ENCODE peak calls at places on chromosomes 11 and 22, in ten cellular contexts. One of them, this sample, is unnamed.
A peak's percentile ranks its signal among the peaks of the same experiment; 100 is the strongest.

GRCh38 chr22:28051787-28052356 is 132.8 kb upstream of the PITPNB start:
- DNase-seq in NCI-H748 treated with DMSO at 0.1 percent for 48 hours: peak; percentile 36
- DNase-seq in A549: peak; percentile 21
- DNase-seq in ACHN: peak; percentile 53
- DNase-seq in Calu3: peak; percentile 77
- DNase-seq in NCI-H345: peak; percentile 25
- DNase-seq in HuH-7: peak; percentile 35
- DNase-seq in anterior cingulate cortex: peak; percentile 11
- DNase-seq in iPS-NIHi11: peak; percentile 67
- DNase-seq in SK-MEL-5: peak; percentile 84
- DNase-seq in this sample: peak; percentile 48

GRCh38 chr11:48000432-48000831 is 20.1 kb downstream of the PTPRJ start:
- DNase-seq in NCI-H748 treated with DMSO at 0.1 percent for 48 hours: no peak
- DNase-seq in A549: no peak
- DNase-seq in ACHN: no peak
- DNase-seq in Calu3: no peak
- DNase-seq in NCI-H345: no peak
- DNase-seq in HuH-7: no peak
- DNase-seq in anterior cingulate cortex: no peak
- DNase-seq in iPS-NIHi11: no peak
- DNase-seq in SK-MEL-5: no peak
- DNase-seq in this sample: no peak

GRCh38 chr22:44271010-44271500 is 41.7 kb downstream of the SHISAL1 start:
- DNase-seq in NCI-H748 treated with DMSO at 0.1 percent for 48 hours: no peak
- DNase-seq in A549: no peak
- DNase-seq in ACHN: no peak
- DNase-seq in Calu3: no peak
- DNase-seq in NCI-H345: no peak
- DNase-seq in HuH-7: no peak
- DNase-seq in anterior cingulate cortex: no peak
- DNase-seq in iPS-NIHi11: no peak
- DNase-seq in SK-MEL-5: no peak
- DNase-seq in this sample: no peak

GRCh38 chr22:37146507-37147180 is 3.1 kb downstream of the IL2RB start:
- DNase-seq in NCI-H748 treated with DMSO at 0.1 percent for 48 hours: no peak
- DNase-seq in A549: no peak
- DNase-seq in ACHN: no peak
- DNase-seq in Calu3: no peak
- DNase-seq in NCI-H345: no peak
- DNase-seq in HuH-7: no peak
- DNase-seq in anterior cingulate cortex: no peak
- DNase-seq in iPS-NIHi11: no peak
- DNase-seq in SK-MEL-5: no peak
- DNase-seq in this sample: no peak

GRCh38 chr11:2534957-2535672 is 90.3 kb downstream of the KCNQ1 start:
- DNase-seq in NCI-H748 treated with DMSO at 0.1 percent for 48 hours: no peak
- DNase-seq in A549: no peak
- DNase-seq in ACHN: no peak
- DNase-seq in Calu3: no peak
- DNase-seq in NCI-H345: no peak
- DNase-seq in HuH-7: no peak
- DNase-seq in anterior cingulate cortex: no peak
- DNase-seq in iPS-NIHi11: no peak
- DNase-seq in SK-MEL-5: no peak
- DNase-seq in this sample: no peak

GRCh38 chr11:132220464-132220863 is 850.0 kb downstream of the NTM start:
- DNase-seq in NCI-H748 treated with DMSO at 0.1 percent for 48 hours: no peak
- DNase-seq in A549: no peak
- DNase-seq in ACHN: no peak
- DNase-seq in Calu3: no peak
- DNase-seq in NCI-H345: no peak
- DNase-seq in HuH-7: no peak
- DNase-seq in anterior cingulate cortex: no peak
- DNase-seq in iPS-NIHi11: no peak
- DNase-seq in SK-MEL-5: no peak
- DNase-seq in this sample: no peak

GRCh38 chr11:69563946-69564780 is 76.8 kb upstream of the CCND1 start:
- DNase-seq in NCI-H748 treated with DMSO at 0.1 percent for 48 hours: no peak
- DNase-seq in A549: no peak
- DNase-seq in ACHN: no peak
- DNase-seq in Calu3: no peak
- DNase-seq in NCI-H345: no peak
- DNase-seq in HuH-7: no peak
- DNase-seq in anterior cingulate cortex: no peak
- DNase-seq in iPS-NIHi11: no peak
- DNase-seq in SK-MEL-5: peak; percentile 71
- DNase-seq in this sample: peak; percentile 65

GRCh38 chr22:40029189-40029890 is 34.6 kb downstream of the FAM83F start:
- DNase-seq in NCI-H748 treated with DMSO at 0.1 percent for 48 hours: no peak
- DNase-seq in A549: no peak
- DNase-seq in ACHN: no peak
- DNase-seq in Calu3: no peak
- DNase-seq in NCI-H345: no peak
- DNase-seq in HuH-7: no peak
- DNase-seq in anterior cingulate cortex: no peak
- DNase-seq in iPS-NIHi11: no peak
- DNase-seq in SK-MEL-5: no peak
- DNase-seq in this sample: no peak

GRCh38 chr11:109796253-109796652 is 296.9 kb upstream of the ZC3H12C start:
- DNase-seq in NCI-H748 treated with DMSO at 0.1 percent for 48 hours: no peak
- DNase-seq in A549: no peak
- DNase-seq in ACHN: no peak
- DNase-seq in Calu3: no peak
- DNase-seq in NCI-H345: no peak
- DNase-seq in HuH-7: no peak
- DNase-seq in anterior cingulate cortex: no peak
- DNase-seq in iPS-NIHi11: no peak
- DNase-seq in SK-MEL-5: no peak
- DNase-seq in this sample: no peak

GRCh38 chr11:32586576-32587190 is 3.1 kb downstream of the EIF3M start:
- DNase-seq in NCI-H748 treated with DMSO at 0.1 percent for 48 hours: no peak
- DNase-seq in A549: peak; percentile 55
- DNase-seq in ACHN: peak; percentile 56
- DNase-seq in Calu3: peak; percentile 24
- DNase-seq in NCI-H345: no peak
- DNase-seq in HuH-7: peak; percentile 12
- DNase-seq in anterior cingulate cortex: no peak
- DNase-seq in iPS-NIHi11: peak; percentile 8
- DNase-seq in SK-MEL-5: peak; percentile 72
- DNase-seq in this sample: no peak

GRCh38 chr11:126842038-126842437 is 158.5 kb downstream of the KIRREL3 start:
- DNase-seq in NCI-H748 treated with DMSO at 0.1 percent for 48 hours: no peak
- DNase-seq in A549: no peak
- DNase-seq in ACHN: peak; percentile 42
- DNase-seq in Calu3: no peak
- DNase-seq in NCI-H345: no peak
- DNase-seq in HuH-7: no peak
- DNase-seq in anterior cingulate cortex: no peak
- DNase-seq in iPS-NIHi11: no peak
- DNase-seq in SK-MEL-5: no peak
- DNase-seq in this sample: no peak

GRCh38 chr11:72378704-72379383 is 55.5 kb downstream of the CLPB start:
- DNase-seq in NCI-H748 treated with DMSO at 0.1 percent for 48 hours: no peak
- DNase-seq in A549: no peak
- DNase-seq in ACHN: no peak
- DNase-seq in Calu3: no peak
- DNase-seq in NCI-H345: no peak
- DNase-seq in HuH-7: no peak
- DNase-seq in anterior cingulate cortex: no peak
- DNase-seq in iPS-NIHi11: no peak
- DNase-seq in SK-MEL-5: no peak
- DNase-seq in this sample: no peak

GRCh38 chr22:39144101-39144815 is 8.2 kb downstream of the CBX7 start:
- DNase-seq in NCI-H748 treated with DMSO at 0.1 percent for 48 hours: no peak
- DNase-seq in A549: no peak
- DNase-seq in ACHN: peak; percentile 64
- DNase-seq in Calu3: peak; percentile 35
- DNase-seq in NCI-H345: no peak
- DNase-seq in HuH-7: no peak
- DNase-seq in anterior cingulate cortex: no peak
- DNase-seq in iPS-NIHi11: peak; percentile 35
- DNase-seq in SK-MEL-5: no peak
- DNase-seq in this sample: no peak

GRCh38 chr11:45900916-45901617 is 6.0 kb downstream of the FREY1 start:
- DNase-seq in NCI-H748 treated with DMSO at 0.1 percent for 48 hours: no peak
- DNase-seq in A549: no peak
- DNase-seq in ACHN: no peak
- DNase-seq in Calu3: no peak
- DNase-seq in NCI-H345: no peak
- DNase-seq in HuH-7: no peak
- DNase-seq in anterior cingulate cortex: peak; percentile 52
- DNase-seq in iPS-NIHi11: no peak
- DNase-seq in SK-MEL-5: no peak
- DNase-seq in this sample: no peak

GRCh38 chr11:130778026-130778425 is 138.3 kb downstream of the SNX19 start:
- DNase-seq in NCI-H748 treated with DMSO at 0.1 percent for 48 hours: no peak
- DNase-seq in A549: no peak
- DNase-seq in ACHN: no peak
- DNase-seq in Calu3: no peak
- DNase-seq in NCI-H345: no peak
- DNase-seq in HuH-7: no peak
- DNase-seq in anterior cingulate cortex: no peak
- DNase-seq in iPS-NIHi11: no peak
- DNase-seq in SK-MEL-5: no peak
- DNase-seq in this sample: no peak

GRCh38 chr11:20250644-20251247 is 90.5 kb upstream of the DBX1 start:
- DNase-seq in NCI-H748 treated with DMSO at 0.1 percent for 48 hours: no peak
- DNase-seq in A549: no peak
- DNase-seq in ACHN: no peak
- DNase-seq in Calu3: no peak
- DNase-seq in NCI-H345: no peak
- DNase-seq in HuH-7: no peak
- DNase-seq in anterior cingulate cortex: no peak
- DNase-seq in iPS-NIHi11: no peak
- DNase-seq in SK-MEL-5: no peak
- DNase-seq in this sample: no peak

GRCh38 chr11:134530826-134531225 is 118.8 kb upstream of the B3GAT1 start:
- DNase-seq in NCI-H748 treated with DMSO at 0.1 percent for 48 hours: no peak
- DNase-seq in A549: no peak
- DNase-seq in ACHN: no peak
- DNase-seq in Calu3: no peak
- DNase-seq in NCI-H345: no peak
- DNase-seq in HuH-7: no peak
- DNase-seq in anterior cingulate cortex: no peak
- DNase-seq in iPS-NIHi11: no peak
- DNase-seq in SK-MEL-5: no peak
- DNase-seq in this sample: no peak

GRCh38 chr11:47225552-47226137 is 10.9 kb downstream of the DDB2 start:
- DNase-seq in NCI-H748 treated with DMSO at 0.1 percent for 48 hours: no peak
- DNase-seq in A549: no peak
- DNase-seq in ACHN: no peak
- DNase-seq in Calu3: no peak
- DNase-seq in NCI-H345: no peak
- DNase-seq in HuH-7: no peak
- DNase-seq in anterior cingulate cortex: no peak
- DNase-seq in iPS-NIHi11: no peak
- DNase-seq in SK-MEL-5: no peak
- DNase-seq in this sample: no peak

This sample was measured in T47D.